ENCODE peak calls at places on chromosomes 1 and 21, in nine cellular contexts. N, P, C, U, Q, H, D, W and E are unnamed samples.

GRCh38 chr1:58211857-58212256 is 334.7 kb downstream of the OMA1 start:
- DNase-seq in H (no peak), U (no peak), N (no peak), D (no peak), W (no peak), C (no peak), P (no peak), Q (no peak), E (no peak)

GRCh38 chr1:204740354-204740753 is 54.8 kb upstream of the LRRN2 start:
- DNase-seq in U (no peak), N (no peak), W (no peak), D (no peak), Q (no peak), P (no peak), C (no peak), H (no peak), E (no peak)

GRCh38 chr1:7581754-7582264 is 189.3 kb upstream of the VAMP3 start:
- DNase-seq in P (no peak), U (peak), H (no peak), C (no peak), Q (no peak), N (no peak), D (no peak), W (peak), E (no peak)

GRCh38 chr1:8764301-8764937 is 53.0 kb downstream of the RERE start:
- DNase-seq in H (no peak), W (peak), U (no peak), Q (no peak), C (no peak), D (no peak), N (no peak), P (no peak), E (no peak)

GRCh38 chr21:33069994-33070811 is at the start of gene OLIG1:
- DNase-seq in C (no peak), P (peak), U (peak), N (peak), Q (no peak), W (peak), D (no peak), H (peak), E (no peak)

GRCh38 chr1:3030663-3031381 is 9.6 kb downstream of the ACTRT2 start:
- DNase-seq in Q (no peak), U (no peak), N (no peak), W (no peak), D (no peak), C (no peak), P (no peak), H (no peak), E (no peak)

GRCh38 chr1:222084996-222085395 is 343.1 kb upstream of the DUSP10 start:
- DNase-seq in N (no peak), U (no peak), D (no peak), H (peak), P (no peak), Q (no peak), C (no peak), W (peak), E (no peak)

GRCh38 chr1:24555591-24556413 is at the start of gene NCMAP:
- DNase-seq in D (peak), P (no peak), C (no peak), Q (no peak), U (peak), H (no peak), W (no peak), N (peak), E (no peak)

GRCh38 chr1:153968400-153968799 is 698 bp downstream of the CREB3L4 start:
- DNase-seq in H (no peak), P (no peak), C (no peak), Q (no peak), U (peak), N (no peak), D (no peak), W (no peak), E (no peak)

GRCh38 chr1:218475275-218475674 is 130.1 kb downstream of the TGFB2 start:
- DNase-seq in N (no peak), D (no peak), W (no peak), P (peak), H (no peak), Q (no peak), U (no peak), C (no peak), E (no peak)

GRCh38 chr1:24484208-24484607 is 18.4 kb upstream of the RCAN3 start:
- DNase-seq in H (no peak), C (no peak), N (no peak), D (no peak), U (no peak), P (no peak), Q (no peak), W (no peak), E (no peak)

GRCh38 chr21:39867198-39867650 is at the start of gene PCP4:
- DNase-seq in D (no peak), U (peak), H (no peak), C (no peak), N (peak), W (peak), P (peak), Q (no peak), E (no peak)

GRCh38 chr1:1425753-1426495 is 4.8 kb upstream of the ANKRD65 start:
- DNase-seq in U (no peak), Q (no peak), H (no peak), N (no peak), D (no peak), W (no peak), P (peak), C (no peak), E (no peak)

GRCh38 chr1:200963076-200963475 is 60.4 kb downstream of the KIF21B start:
- DNase-seq in C (no peak), H (no peak), W (no peak), P (no peak), D (no peak), Q (no peak), N (no peak), U (no peak), E (no peak)

GRCh38 chr1:173554541-173555250 is 48.2 kb downstream of the SLC9C2 start:
- DNase-seq in U (no peak), W (no peak), Q (no peak), N (no peak), C (no peak), P (no peak), D (no peak), H (no peak), E (no peak)

GRCh38 chr21:43858806-43859648 is 6.0 kb upstream of the AGPAT3 start:
- DNase-seq in D (no peak), P (no peak), W (no peak), U (no peak), H (no peak), C (no peak), N (no peak), Q (no peak), E (no peak)

GRCh38 chr1:168626326-168626725 is 49.9 kb downstream of the XCL1 start:
- DNase-seq in N (no peak), H (no peak), D (no peak), W (no peak), C (no peak), Q (no peak), U (no peak), P (no peak), E (no peak)

GRCh38 chr21:29164330-29164942 is 34.0 kb downstream of the MAP3K7CL start:
- DNase-seq in W (peak), C (peak), D (no peak), H (peak), P (peak), U (peak), N (no peak), Q (no peak), E (no peak)

GRCh38 chr1:233972951-233973635 is 68.6 kb downstream of the SLC35F3 start:
- DNase-seq in W (no peak), Q (no peak), C (no peak), D (no peak), H (no peak), N (no peak), P (peak), U (no peak), E (no peak)